ENCODE peak calls at places on chromosomes 1 and 21, in five cellular contexts. W, U, R, C and G are unnamed samples.

GRCh38 chr1:101250219-101250618 is 13.4 kb downstream of the S1PR1 start:
- DNase-seq in W (no peak), U (no peak), R (no peak), C (no peak), G (no peak)

GRCh38 chr1:47894718-47895393 is 102.3 kb downstream of the TRABD2B start:
- DNase-seq in W (peak; percentile 44), U (peak; percentile 4), R (peak; percentile 96), C (no peak), G (peak; percentile 55)

GRCh38 chr1:39711359-39712340 is 20.4 kb upstream of the HPCAL4 start:
- DNase-seq in W (peak; percentile 77), U (no peak), R (peak; percentile 23), C (no peak), G (peak; percentile 95)

GRCh38 chr1:31763671-31764306 is 351 bp downstream of the ADGRB2 start:
- DNase-seq in W (no peak), U (no peak), R (no peak), C (no peak), G (peak; percentile 31)

GRCh38 chr1:18945401-18945849 is 11.1 kb downstream of the IFFO2 start:
- DNase-seq in W (peak; percentile 86), U (no peak), R (no peak), C (no peak), G (peak; percentile 58)

GRCh38 chr1:1528639-1529267 is 11.7 kb downstream of the TMEM240 start:
- DNase-seq in W (no peak), U (no peak), R (no peak), C (no peak), G (no peak)

GRCh38 chr21:33025106-33025470 is 647 bp upstream of the OLIG2 start:
- DNase-seq in W (no peak), U (no peak), R (no peak), C (no peak), G (peak; percentile 82)

GRCh38 chr1:115706774-115707425 is 61.6 kb downstream of the CASQ2 start:
- DNase-seq in W (peak; percentile 72), U (no peak), R (peak; percentile 71), C (peak; percentile 51), G (peak; percentile 87)

GRCh38 chr1:228108055-228108690 is 926 bp downstream of the MRPL55 start:
- DNase-seq in W (no peak), U (no peak), R (no peak), C (no peak), G (no peak)

GRCh38 chr1:218323568-218324225 is 21.4 kb upstream of the TGFB2 start:
- DNase-seq in W (no peak), U (no peak), R (no peak), C (no peak), G (no peak)

GRCh38 chr1:40267767-40268187 is 9.7 kb downstream of the ZMPSTE24 start:
- DNase-seq in W (no peak), U (no peak), R (peak; percentile 83), C (no peak), G (no peak)

GRCh38 chr1:198084509-198084908 is 72.3 kb upstream of the NEK7 start:
- DNase-seq in W (no peak), U (no peak), R (no peak), C (no peak), G (peak; percentile 5)

GRCh38 chr1:3065396-3065795 is 3.6 kb upstream of the PRDM16 start:
- DNase-seq in W (no peak), U (no peak), R (no peak), C (no peak), G (no peak)

GRCh38 chr1:91166106-91166712 is 144.4 kb upstream of the ZNF644 start:
- DNase-seq in W (peak; percentile 74), U (peak; percentile 40), R (peak; percentile 72), C (peak; percentile 45), G (peak; percentile 89)

GRCh38 chr1:117610036-117610435 is 4.2 kb downstream of the TENT5C start:
- DNase-seq in W (no peak), U (no peak), R (no peak), C (no peak), G (no peak)

GRCh38 chr1:78607334-78607927 is 12.8 kb upstream of the IFI44L start:
- DNase-seq in W (peak; percentile 39), U (no peak), R (peak; percentile 69), C (peak; percentile 16), G (peak; percentile 50)

GRCh38 chr1:50272923-50273322 is 150.3 kb downstream of the DMRTA2 start:
- DNase-seq in W (no peak), U (no peak), R (no peak), C (no peak), G (no peak)

GRCh38 chr21:43721225-43721605 is 2.3 kb downstream of the PDXK start:
- DNase-seq in W (peak; percentile 6), U (no peak), R (no peak), C (no peak), G (no peak)
- H3K9me2 ChIP-seq in W (no peaks in the 10 kb centered on the region), U (no peaks in the 10 kb centered on the region), R (no peaks in the 10 kb centered on the region), C (no peaks in the 10 kb centered on the region), G (no peaks in the 10 kb centered on the region)

DNA sequence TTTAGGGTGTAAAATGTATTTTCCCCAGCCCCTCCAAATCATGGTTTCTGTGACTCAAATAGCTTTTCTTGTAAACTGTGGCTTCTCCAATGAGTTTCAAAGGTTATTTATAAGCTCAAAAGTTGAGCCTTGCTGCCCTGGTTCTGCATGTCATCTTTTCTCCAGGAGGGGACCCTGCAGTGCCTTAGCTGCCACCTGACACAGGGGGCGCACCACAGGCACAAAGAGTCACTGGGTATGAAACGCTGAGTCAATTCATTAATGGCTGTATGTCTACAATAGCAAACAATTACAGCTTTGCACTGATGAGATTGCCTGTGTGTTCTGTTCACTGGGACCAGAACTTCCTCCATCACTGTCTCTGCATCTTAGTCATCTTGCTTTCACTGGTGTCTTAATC is 100.8 kb downstream of the PCP4 start:
- DNase-seq in W (no peak), U (no peak), R (no peak), C (no peak), G (peak; percentile 65)
- TF ChIP-seq CTCF in W (no peak), U (no peak), R (no peak), C (no peak), G (peak; percentile 66)

GRCh38 chr1:55571767-55572166 is 356.6 kb upstream of the USP24 start:
- DNase-seq in W (no peak), U (no peak), R (no peak), C (no peak), G (no peak)
- H3K9me2 ChIP-seq in W (no peaks in the 10 kb centered on the region), U (no peaks in the 10 kb centered on the region), R (no peaks in the 10 kb centered on the region), C (no peaks in the 10 kb centered on the region), G (peaks cover 5% of the 10 kb centered on the region)

GRCh38 chr1:202957733-202958543 is at the start of gene ADIPOR1:
- DNase-seq in W (peak; percentile 96), U (peak; percentile 93), R (peak; percentile 95), C (peak; percentile 66), G (peak; percentile 94)
- TF ChIP-seq CTCF in W (no peak), U (no peak), R (no peak), C (no peak), G (no peak)

GRCh38 chr1:167274061-167274460 is 53.4 kb downstream of the POU2F1 start:
- DNase-seq in W (no peak), U (no peak), R (no peak), C (no peak), G (no peak)
- H3K9me2 ChIP-seq in W (no peaks in the 10 kb centered on the region), U (no peaks in the 10 kb centered on the region), R (no peaks in the 10 kb centered on the region), C (no peaks in the 10 kb centered on the region), G (no peaks in the 10 kb centered on the region)

GRCh38 chr1:29696656-29697390 is 460.5 kb downstream of the PTPRU start:
- DNase-seq in W (no peak), U (no peak), R (no peak), C (no peak), G (no peak)

GRCh38 chr1:29695809-29696208 is 459.5 kb downstream of the PTPRU start:
- DNase-seq in W (no peak), U (no peak), R (no peak), C (no peak), G (no peak)

GRCh38 chr1:29698626-29699025 is 462.3 kb downstream of the PTPRU start:
- DNase-seq in W (no peak), U (no peak), R (no peak), C (no peak), G (no peak)

GRCh38 chr1:29697391-29697780 is 461.1 kb downstream of the PTPRU start:
- DNase-seq in W (no peak), U (no peak), R (no peak), C (no peak), G (no peak)

DNA sequence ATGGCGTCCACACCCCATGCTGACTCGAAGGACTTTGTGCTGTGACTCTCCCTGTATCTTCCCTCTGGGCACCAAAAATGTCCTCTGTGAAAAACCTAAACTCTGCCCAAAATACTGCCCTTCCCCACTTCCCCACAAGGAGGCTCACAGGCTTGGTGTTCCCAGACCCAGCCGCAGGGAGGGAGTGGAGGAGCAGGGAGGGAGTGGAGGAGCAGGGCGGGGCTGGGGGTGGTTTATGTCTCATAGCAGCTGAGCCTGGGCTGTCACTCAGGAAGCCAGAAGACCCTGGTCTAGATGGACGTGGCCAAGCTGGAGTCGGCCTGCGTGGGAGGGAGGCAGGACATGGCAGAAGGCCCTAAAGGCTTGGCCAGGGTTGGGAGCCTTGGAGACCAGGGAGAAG is 461.7 kb downstream of the PTPRU start:
- DNase-seq in W (peak; percentile 64), U (peak; percentile 53), R (peak; percentile 85), C (peak; percentile 57), G (peak; percentile 83)
- TF ChIP-seq CTCF in W (peak; percentile 39), U (peak; percentile 72), R (peak; percentile 84), C (peak; percentile 85), G (peak; percentile 79)

GRCh38 chr21:37445228-37445627 is 78.7 kb downstream of the DYRK1A start:
- DNase-seq in W (no peak), U (no peak), R (no peak), C (no peak), G (no peak)

GRCh38 chr21:37447288-37447936 is 80.8 kb downstream of the DYRK1A start:
- DNase-seq in W (no peak), U (no peak), R (no peak), C (no peak), G (no peak)

GRCh38 chr21:37443683-37444082 is 77.1 kb downstream of the DYRK1A start:
- DNase-seq in W (no peak), U (no peak), R (no peak), C (no peak), G (no peak)

GRCh38 chr21:37449302-37449937 is 82.8 kb downstream of the DYRK1A start:
- DNase-seq in W (no peak), U (no peak), R (no peak), C (no peak), G (no peak)

DNA sequence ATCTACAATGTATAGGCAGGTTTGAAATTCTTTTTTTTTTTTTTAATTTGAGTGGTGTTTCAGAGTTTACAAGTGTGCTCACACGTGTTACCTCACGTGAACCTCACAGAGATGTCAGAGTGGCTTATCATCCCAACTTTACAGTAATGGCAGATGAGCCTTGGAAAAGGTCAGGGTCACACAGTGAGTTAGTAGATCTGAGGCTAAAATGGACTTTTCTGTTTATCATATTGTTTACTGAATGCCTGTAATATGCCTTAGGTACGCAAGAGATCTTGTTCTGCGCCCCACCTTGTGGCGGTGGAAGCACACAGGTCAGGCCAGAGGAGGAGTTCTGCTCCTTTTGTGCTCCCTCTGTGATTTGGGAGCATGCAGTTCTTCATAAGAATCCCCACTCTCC is 80.0 kb downstream of the DYRK1A start:
- DNase-seq in W (no peak), U (no peak), R (no peak), C (no peak), G (peak; percentile 54)
- H3K9me2 ChIP-seq in W (no peaks in the 10 kb centered on the region), U (no peaks in the 10 kb centered on the region), R (no peaks in the 10 kb centered on the region), C (no peaks in the 10 kb centered on the region), G (no peaks in the 10 kb centered on the region)

GRCh38 chr1:84998642-84999280 is 1.8 kb upstream of the MCOLN2 start:
- DNase-seq in W (peak; percentile 7), U (no peak), R (peak; percentile 41), C (no peak), G (peak; percentile 43)
- TF ChIP-seq CTCF in W (no peak), U (no peak), R (no peak), C (no peak), G (no peak)

GRCh38 chr1:203306970-203307541 is 1.7 kb downstream of the BTG2 start:
- DNase-seq in W (peak; percentile 36), U (no peak), R (no peak), C (no peak), G (no peak)
- H3K9me2 ChIP-seq in W (no peaks in the 10 kb centered on the region), U (no peaks in the 10 kb centered on the region), R (no peaks in the 10 kb centered on the region), C (no peaks in the 10 kb centered on the region), G (no peaks in the 10 kb centered on the region)